ENCODE peak calls at places on chromosomes 3 and 15, in nine cellular contexts. B is EH, G is T-helper 9 cell, A is NCI-H2081, M is GM20000, I is ascending aorta, H is left ventricle myocardium superior, D is neural crest cell, Z is GM04503. L is an unnamed sample.
A peak's percentile ranks its signal among the peaks of the same experiment; 100 is the strongest.

GRCh38 chr3:138441742-138442141 is 7.3 kb downstream of the ESYT3 start:
- DNase-seq in M (no peak), Z (no peak), I (no peak), G (no peak), D (no peak), B (peak; percentile 59), H (no peak), A (no peak), L (peak; percentile 23)

GRCh38 chr15:63378946-63379345 is 2.7 kb downstream of the CA12 start:
- DNase-seq in B (no peak), I (no peak), G (no peak), Z (no peak), M (no peak), H (no peak), A (no peak), D (no peak), L (no peak)

GRCh38 chr3:195148553-195148952 is 122.4 kb downstream of the XXYLT1 start:
- DNase-seq in H (no peak), D (no peak), G (no peak), Z (no peak), B (peak; percentile 45), A (no peak), M (no peak), I (no peak), L (no peak)

GRCh38 chr3:50238549-50239026 is 2.6 kb downstream of the GNAI2 start:
- DNase-seq in D (no peak), G (no peak), M (no peak), A (no peak), I (peak; percentile 93), B (peak; percentile 49), Z (no peak), H (peak; percentile 93), L (no peak)

GRCh38 chr3:115019900-115020299 is 127.2 kb downstream of the ZBTB20 start:
- DNase-seq in G (no peak), H (no peak), D (no peak), A (no peak), Z (no peak), M (no peak), I (no peak), B (no peak), L (no peak)

GRCh38 chr15:65521355-65521754 is 3.9 kb upstream of the DPP8 start:
- DNase-seq in Z (no peak), H (no peak), B (no peak), I (no peak), D (no peak), G (no peak), M (no peak), A (no peak), L (no peak)

GRCh38 chr3:124770341-124771082 is 40.3 kb downstream of the UMPS start:
- DNase-seq in A (peak; percentile 30), B (peak; percentile 49), H (peak; percentile 83), G (no peak), M (no peak), I (no peak), Z (no peak), D (no peak), L (peak; percentile 12)

GRCh38 chr3:45630325-45630724 is 35.8 kb downstream of the LIMD1 start:
- DNase-seq in Z (no peak), D (no peak), M (no peak), A (no peak), G (no peak), H (no peak), B (no peak), I (no peak), L (no peak)

GRCh38 chr3:193826126-193826795 is 233.3 kb downstream of the OPA1 start:
- DNase-seq in D (no peak), M (no peak), G (no peak), B (peak; percentile 44), Z (peak; percentile 35), I (no peak), H (no peak), A (no peak), L (peak; percentile 84)

GRCh38 chr15:43465105-43465504 is 27.9 kb downstream of the TP53BP1 start:
- DNase-seq in H (no peak), D (no peak), G (no peak), B (peak; percentile 87), Z (peak; percentile 62), A (no peak), I (no peak), M (no peak), L (peak; percentile 79)

GRCh38 chr3:45218578-45219390 is 7.3 kb downstream of the TMEM158 start:
- DNase-seq in I (no peak), H (no peak), B (peak; percentile 85), G (no peak), D (no peak), Z (no peak), A (no peak), M (no peak), L (peak; percentile 68)

GRCh38 chr3:4360817-4361216 is 57.6 kb downstream of the SETMAR start:
- DNase-seq in I (no peak), B (no peak), G (no peak), D (no peak), A (no peak), H (no peak), Z (no peak), M (no peak), L (no peak)